ENCODE peak calls at places on chromosomes 4 and X, in ten cellular contexts. One of them, this sample, is unnamed.

GRCh38 chr4:105145059-105145912 is 1.4 kb upstream of the TET2 start:
- DNase-seq in EH: no peak
- DNase-seq in body of pancreas: no peak
- DNase-seq in fibroblast of gingiva: no peak
- DNase-seq in ureter: no peak
- DNase-seq in left ventricle myocardium superior: no peak
- DNase-seq in T follicular helper cell: no peak
- DNase-seq in right atrium auricular region: no peak
- DNase-seq in T-cell: no peak
- DNase-seq in Right ventricle myocardium inferior: no peak
- DNase-seq in this sample: no peak

GRCh38 chrX:10725071-10725470 is 104.7 kb upstream of the MID1 start:
- DNase-seq in EH: no peak
- DNase-seq in body of pancreas: no peak
- DNase-seq in fibroblast of gingiva: no peak
- DNase-seq in ureter: no peak
- DNase-seq in left ventricle myocardium superior: no peak
- DNase-seq in T follicular helper cell: no peak
- DNase-seq in right atrium auricular region: no peak
- DNase-seq in T-cell: no peak
- DNase-seq in Right ventricle myocardium inferior: no peak
- DNase-seq in this sample: no peak

GRCh38 chrX:111170017-111170416 is 74.0 kb downstream of the PAK3 start:
- DNase-seq in EH: no peak
- DNase-seq in body of pancreas: no peak
- DNase-seq in fibroblast of gingiva: no peak
- DNase-seq in ureter: no peak
- DNase-seq in left ventricle myocardium superior: no peak
- DNase-seq in T follicular helper cell: no peak
- DNase-seq in right atrium auricular region: no peak
- DNase-seq in T-cell: no peak
- DNase-seq in Right ventricle myocardium inferior: no peak
- DNase-seq in this sample: no peak

GRCh38 chrX:8042304-8042703 is 115.1 kb upstream of the PNPLA4 start:
- DNase-seq in EH: no peak
- DNase-seq in body of pancreas: no peak
- DNase-seq in fibroblast of gingiva: no peak
- DNase-seq in ureter: no peak
- DNase-seq in left ventricle myocardium superior: no peak
- DNase-seq in T follicular helper cell: no peak
- DNase-seq in right atrium auricular region: no peak
- DNase-seq in T-cell: no peak
- DNase-seq in Right ventricle myocardium inferior: no peak
- DNase-seq in this sample: no peak

GRCh38 chr4:186839122-186840037 is 115.7 kb upstream of the FAT1 start:
- DNase-seq in EH: peak; percentile 88
- DNase-seq in body of pancreas: no peak
- DNase-seq in fibroblast of gingiva: peak; percentile 72
- DNase-seq in ureter: no peak
- DNase-seq in left ventricle myocardium superior: no peak
- DNase-seq in T follicular helper cell: no peak
- DNase-seq in right atrium auricular region: no peak
- DNase-seq in T-cell: no peak
- DNase-seq in Right ventricle myocardium inferior: no peak
- DNase-seq in this sample: no peak

GRCh38 chrX:107827852-107828251 is 2.2 kb downstream of the MID2 start:
- DNase-seq in EH: no peak
- DNase-seq in body of pancreas: no peak
- DNase-seq in fibroblast of gingiva: no peak
- DNase-seq in ureter: no peak
- DNase-seq in left ventricle myocardium superior: no peak
- DNase-seq in T follicular helper cell: no peak
- DNase-seq in right atrium auricular region: no peak
- DNase-seq in T-cell: no peak
- DNase-seq in Right ventricle myocardium inferior: no peak
- DNase-seq in this sample: no peak

GRCh38 chr4:16607241-16607640 is 291.2 kb downstream of the LDB2 start:
- DNase-seq in EH: peak; percentile 39
- DNase-seq in body of pancreas: no peak
- DNase-seq in fibroblast of gingiva: no peak
- DNase-seq in ureter: no peak
- DNase-seq in left ventricle myocardium superior: no peak
- DNase-seq in T follicular helper cell: no peak
- DNase-seq in right atrium auricular region: no peak
- DNase-seq in T-cell: no peak
- DNase-seq in Right ventricle myocardium inferior: no peak
- DNase-seq in this sample: no peak

GRCh38 chrX:39869846-39870601 is 227.7 kb downstream of the BCOR start:
- DNase-seq in EH: peak; percentile 59
- DNase-seq in body of pancreas: no peak
- DNase-seq in fibroblast of gingiva: no peak
- DNase-seq in ureter: no peak
- DNase-seq in left ventricle myocardium superior: no peak
- DNase-seq in T follicular helper cell: peak; percentile 32
- DNase-seq in right atrium auricular region: no peak
- DNase-seq in T-cell: peak; percentile 56
- DNase-seq in Right ventricle myocardium inferior: no peak
- DNase-seq in this sample: peak; percentile 63

GRCh38 chrX:68287419-68287818 is 145.9 kb downstream of the OPHN1 start:
- DNase-seq in EH: no peak
- DNase-seq in body of pancreas: no peak
- DNase-seq in fibroblast of gingiva: no peak
- DNase-seq in ureter: no peak
- DNase-seq in left ventricle myocardium superior: no peak
- DNase-seq in T follicular helper cell: no peak
- DNase-seq in right atrium auricular region: no peak
- DNase-seq in T-cell: no peak
- DNase-seq in Right ventricle myocardium inferior: no peak
- DNase-seq in this sample: no peak

GRCh38 chr4:7781361-7781760 is 158.3 kb downstream of the AFAP1 start:
- DNase-seq in EH: peak; percentile 90
- DNase-seq in body of pancreas: no peak
- DNase-seq in fibroblast of gingiva: no peak
- DNase-seq in ureter: no peak
- DNase-seq in left ventricle myocardium superior: no peak
- DNase-seq in T follicular helper cell: no peak
- DNase-seq in right atrium auricular region: no peak
- DNase-seq in T-cell: no peak
- DNase-seq in Right ventricle myocardium inferior: no peak
- DNase-seq in this sample: no peak

GRCh38 chrX:152989292-152989658 is 4.6 kb downstream of the PNMA5 start:
- DNase-seq in EH: peak; percentile 2
- DNase-seq in body of pancreas: no peak
- DNase-seq in fibroblast of gingiva: peak; percentile 0
- DNase-seq in ureter: no peak
- DNase-seq in left ventricle myocardium superior: no peak
- DNase-seq in T follicular helper cell: no peak
- DNase-seq in right atrium auricular region: no peak
- DNase-seq in T-cell: no peak
- DNase-seq in Right ventricle myocardium inferior: no peak
- DNase-seq in this sample: no peak

GRCh38 chr4:118942465-118942864 is 53.8 kb downstream of the SYNPO2 start:
- DNase-seq in EH: peak; percentile 84
- DNase-seq in body of pancreas: no peak
- DNase-seq in fibroblast of gingiva: peak; percentile 49
- DNase-seq in ureter: no peak
- DNase-seq in left ventricle myocardium superior: no peak
- DNase-seq in T follicular helper cell: no peak
- DNase-seq in right atrium auricular region: no peak
- DNase-seq in T-cell: no peak
- DNase-seq in Right ventricle myocardium inferior: no peak
- DNase-seq in this sample: no peak

GRCh38 chrX:68196939-68197791 is 236.1 kb downstream of the OPHN1 start:
- DNase-seq in EH: peak; percentile 47
- DNase-seq in body of pancreas: peak; percentile 36
- DNase-seq in fibroblast of gingiva: peak; percentile 11
- DNase-seq in ureter: no peak
- DNase-seq in left ventricle myocardium superior: no peak
- DNase-seq in T follicular helper cell: no peak
- DNase-seq in right atrium auricular region: no peak
- DNase-seq in T-cell: no peak
- DNase-seq in Right ventricle myocardium inferior: no peak
- DNase-seq in this sample: no peak

GRCh38 chr4:183733181-183733580 is 74.1 kb downstream of the TRAPPC11 start:
- DNase-seq in EH: no peak
- DNase-seq in body of pancreas: no peak
- DNase-seq in fibroblast of gingiva: no peak
- DNase-seq in ureter: no peak
- DNase-seq in left ventricle myocardium superior: no peak
- DNase-seq in T follicular helper cell: no peak
- DNase-seq in right atrium auricular region: no peak
- DNase-seq in T-cell: no peak
- DNase-seq in Right ventricle myocardium inferior: no peak
- DNase-seq in this sample: no peak

GRCh38 chr4:54082168-54082567 is 17.8 kb upstream of the CHIC2 start:
- DNase-seq in EH: peak; percentile 99
- DNase-seq in body of pancreas: peak; percentile 59
- DNase-seq in fibroblast of gingiva: peak; percentile 98
- DNase-seq in ureter: no peak
- DNase-seq in left ventricle myocardium superior: no peak
- DNase-seq in T follicular helper cell: no peak
- DNase-seq in right atrium auricular region: no peak
- DNase-seq in T-cell: no peak
- DNase-seq in Right ventricle myocardium inferior: no peak
- DNase-seq in this sample: no peak

GRCh38 chr4:24059839-24060238 is 170.0 kb upstream of the PPARGC1A start:
- DNase-seq in EH: no peak
- DNase-seq in body of pancreas: no peak
- DNase-seq in fibroblast of gingiva: no peak
- DNase-seq in ureter: no peak
- DNase-seq in left ventricle myocardium superior: no peak
- DNase-seq in T follicular helper cell: no peak
- DNase-seq in right atrium auricular region: no peak
- DNase-seq in T-cell: no peak
- DNase-seq in Right ventricle myocardium inferior: no peak
- DNase-seq in this sample: no peak

GRCh38 chrX:16786791-16787735 is 797 bp downstream of the TXLNG start:
- DNase-seq in EH: peak; percentile 9
- DNase-seq in body of pancreas: peak; percentile 24
- DNase-seq in fibroblast of gingiva: peak; percentile 64
- DNase-seq in ureter: no peak
- DNase-seq in left ventricle myocardium superior: peak; percentile 38
- DNase-seq in T follicular helper cell: peak; percentile 34
- DNase-seq in right atrium auricular region: no peak
- DNase-seq in T-cell: peak; percentile 33
- DNase-seq in Right ventricle myocardium inferior: no peak
- DNase-seq in this sample: peak; percentile 7

GRCh38 chrX:144379156-144379555 is 495.3 kb downstream of the UBE2NL start:
- DNase-seq in EH: no peak
- DNase-seq in body of pancreas: no peak
- DNase-seq in fibroblast of gingiva: no peak
- DNase-seq in ureter: no peak
- DNase-seq in left ventricle myocardium superior: no peak
- DNase-seq in T follicular helper cell: no peak
- DNase-seq in right atrium auricular region: no peak
- DNase-seq in T-cell: no peak
- DNase-seq in Right ventricle myocardium inferior: no peak
- DNase-seq in this sample: no peak

GRCh38 chrX:22060952-22061351 is 28.8 kb downstream of the PHEX start:
- DNase-seq in EH: no peak
- DNase-seq in body of pancreas: no peak
- DNase-seq in fibroblast of gingiva: no peak
- DNase-seq in ureter: no peak
- DNase-seq in left ventricle myocardium superior: no peak
- DNase-seq in T follicular helper cell: no peak
- DNase-seq in right atrium auricular region: no peak
- DNase-seq in T-cell: no peak
- DNase-seq in Right ventricle myocardium inferior: no peak
- DNase-seq in this sample: no peak

GRCh38 chr4:40462326-40462725 is 127.2 kb downstream of the CHRNA9 start:
- DNase-seq in EH: no peak
- DNase-seq in body of pancreas: no peak
- DNase-seq in fibroblast of gingiva: no peak
- DNase-seq in ureter: no peak
- DNase-seq in left ventricle myocardium superior: no peak
- DNase-seq in T follicular helper cell: no peak
- DNase-seq in right atrium auricular region: no peak
- DNase-seq in T-cell: no peak
- DNase-seq in Right ventricle myocardium inferior: no peak
- DNase-seq in this sample: no peak

GRCh38 chrX:117645639-117646038 is 471.0 kb downstream of the KLHL13 start:
- DNase-seq in EH: no peak
- DNase-seq in body of pancreas: no peak
- DNase-seq in fibroblast of gingiva: no peak
- DNase-seq in ureter: no peak
- DNase-seq in left ventricle myocardium superior: no peak
- DNase-seq in T follicular helper cell: no peak
- DNase-seq in right atrium auricular region: no peak
- DNase-seq in T-cell: no peak
- DNase-seq in Right ventricle myocardium inferior: no peak
- DNase-seq in this sample: no peak